ENCODE peak calls at places on chromosome 1, in seven cellular contexts. One of them, this sample, is unnamed. For H3K4me1, the result is how much of the 10 kb centered on the place peaks cover.

GRCh38 chr1:200037904-200038644 is 10.6 kb downstream of the NR5A2 start:
- DNase-seq in GM23248: no peak
- DNase-seq in adrenal gland: no peak
- DNase-seq in neural progenitor cell: no peak
- DNase-seq in astrocyte: no peak
- DNase-seq in tibial nerve: no peak
- DNase-seq in colonic mucosa: no peak
- DNase-seq in this sample: no peak

GRCh38 chr1:77048615-77049005 is 170.6 kb downstream of the PIGK start:
- DNase-seq in adrenal gland: no peak
- DNase-seq in colonic mucosa: no peak
- DNase-seq in neural progenitor cell: no peak
- DNase-seq in GM23248: no peak
- DNase-seq in astrocyte: no peak
- DNase-seq in tibial nerve: no peak
- DNase-seq in this sample: no peak

GRCh38 chr1:246280551-246280950 is 226.5 kb downstream of the SMYD3 start:
- DNase-seq in adrenal gland: peak
- DNase-seq in astrocyte: no peak
- DNase-seq in tibial nerve: no peak
- DNase-seq in colonic mucosa: no peak
- DNase-seq in neural progenitor cell: no peak
- DNase-seq in GM23248: peak
- DNase-seq in this sample: no peak

GRCh38 chr1:158055854-158056253 is 62.4 kb downstream of the KIRREL1 start:
- DNase-seq in astrocyte: no peak
- DNase-seq in adrenal gland: peak
- DNase-seq in tibial nerve: no peak
- DNase-seq in colonic mucosa: no peak
- DNase-seq in GM23248: no peak
- DNase-seq in neural progenitor cell: no peak
- DNase-seq in this sample: no peak

GRCh38 chr1:110464340-110464739 is 13.4 kb downstream of the PROK1 start:
- DNase-seq in GM23248: peak
- DNase-seq in neural progenitor cell: no peak
- DNase-seq in colonic mucosa: no peak
- DNase-seq in tibial nerve: no peak
- DNase-seq in adrenal gland: no peak
- DNase-seq in astrocyte: peak
- DNase-seq in this sample: no peak

GRCh38 chr1:246893205-246893939 is 38.4 kb downstream of the AHCTF1 start:
- DNase-seq in GM23248: no peak
- DNase-seq in neural progenitor cell: no peak
- DNase-seq in colonic mucosa: no peak
- DNase-seq in adrenal gland: no peak
- DNase-seq in astrocyte: no peak
- DNase-seq in tibial nerve: no peak
- DNase-seq in this sample: no peak

GRCh38 chr1:243421784-243422183 is 165.9 kb downstream of the SDCCAG8 start:
- DNase-seq in tibial nerve: no peak
- DNase-seq in colonic mucosa: peak
- DNase-seq in adrenal gland: peak
- DNase-seq in GM23248: peak
- DNase-seq in neural progenitor cell: peak
- DNase-seq in astrocyte: peak
- DNase-seq in this sample: no peak

GRCh38 chr1:17529381-17529780 is 10.1 kb upstream of the ARHGEF10L start:
- DNase-seq in neural progenitor cell: no peak
- DNase-seq in GM23248: no peak
- DNase-seq in tibial nerve: no peak
- DNase-seq in adrenal gland: no peak
- DNase-seq in astrocyte: no peak
- DNase-seq in colonic mucosa: no peak
- DNase-seq in this sample: no peak

GRCh38 chr1:46452931-46453325 is 36.7 kb upstream of the DMBX1 start:
- DNase-seq in neural progenitor cell: no peak
- DNase-seq in GM23248: no peak
- DNase-seq in tibial nerve: no peak
- DNase-seq in astrocyte: no peak
- DNase-seq in colonic mucosa: no peak
- DNase-seq in adrenal gland: no peak
- DNase-seq in this sample: no peak

GRCh38 chr1:64769482-64769881 is 24.6 kb downstream of the RAVER2 start:
- DNase-seq in tibial nerve: no peak
- DNase-seq in colonic mucosa: no peak
- DNase-seq in astrocyte: no peak
- DNase-seq in adrenal gland: no peak
- DNase-seq in neural progenitor cell: no peak
- DNase-seq in GM23248: no peak
- DNase-seq in this sample: no peak

GRCh38 chr1:82446251-82446650 is 645.5 kb downstream of the ADGRL2 start:
- DNase-seq in colonic mucosa: no peak
- DNase-seq in GM23248: no peak
- DNase-seq in astrocyte: peak
- DNase-seq in neural progenitor cell: no peak
- DNase-seq in adrenal gland: no peak
- DNase-seq in tibial nerve: no peak
- DNase-seq in this sample: no peak

GRCh38 chr1:209692296-209692695 is 12.3 kb upstream of the HSD11B1 start:
- DNase-seq in astrocyte: no peak
- DNase-seq in colonic mucosa: no peak
- DNase-seq in GM23248: no peak
- DNase-seq in neural progenitor cell: no peak
- DNase-seq in adrenal gland: no peak
- DNase-seq in tibial nerve: no peak
- DNase-seq in this sample: no peak

GRCh38 chr1:1351511-1352427 is 2.6 kb upstream of the DVL1 start:
- DNase-seq in GM23248: peak
- DNase-seq in colonic mucosa: no peak
- DNase-seq in neural progenitor cell: no peak
- DNase-seq in tibial nerve: peak
- DNase-seq in adrenal gland: no peak
- DNase-seq in astrocyte: no peak
- DNase-seq in this sample: peak

DNA sequence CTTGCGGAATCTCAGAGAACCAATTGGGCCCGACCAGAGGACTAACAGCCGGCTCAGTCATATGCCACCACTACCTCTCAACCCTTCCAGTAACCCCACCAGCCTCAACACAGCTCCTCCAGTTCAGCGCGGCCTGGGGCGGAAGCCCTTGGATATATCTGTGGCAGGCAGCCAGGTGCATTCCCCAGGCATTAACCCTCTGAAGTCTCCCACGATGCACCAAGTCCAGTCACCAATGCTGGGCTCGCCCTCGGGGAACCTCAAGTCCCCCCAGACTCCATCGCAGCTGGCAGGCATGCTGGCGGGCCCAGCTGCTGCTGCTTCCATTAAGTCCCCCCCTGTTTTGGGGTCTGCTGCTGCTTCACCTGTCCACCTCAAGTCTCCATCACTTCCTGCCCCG is 49.8 kb downstream of the ACP6 start:
- DNase-seq in neural progenitor cell: no peak
- DNase-seq in tibial nerve: no peak
- DNase-seq in colonic mucosa: no peak
- DNase-seq in astrocyte: no peak
- DNase-seq in adrenal gland: no peak
- DNase-seq in GM23248: no peak
- DNase-seq in this sample: no peak
- H3K4me1 ChIP-seq in neural progenitor cell: under half
- H3K4me1 ChIP-seq in tibial nerve: under half
- H3K4me1 ChIP-seq in colonic mucosa: under half
- H3K4me1 ChIP-seq in astrocyte: under half
- H3K4me1 ChIP-seq in adrenal gland: under half
- H3K4me1 ChIP-seq in GM23248: under half
- H3K4me1 ChIP-seq in this sample: under half

GRCh38 chr1:81407463-81407862 is 393.3 kb upstream of the ADGRL2 start:
- DNase-seq in adrenal gland: no peak
- DNase-seq in astrocyte: no peak
- DNase-seq in tibial nerve: no peak
- DNase-seq in GM23248: no peak
- DNase-seq in neural progenitor cell: no peak
- DNase-seq in colonic mucosa: no peak
- DNase-seq in this sample: no peak
- H3K27ac ChIP-seq in adrenal gland: no peak
- H3K27ac ChIP-seq in astrocyte: no peak
- H3K27ac ChIP-seq in tibial nerve: no peak
- H3K27ac ChIP-seq in GM23248: no peak
- H3K27ac ChIP-seq in neural progenitor cell: no peak
- H3K27ac ChIP-seq in colonic mucosa: no peak
- H3K27ac ChIP-seq in this sample: no peak

GRCh38 chr1:115465802-115466363 is 127.8 kb upstream of the NGF start:
- DNase-seq in astrocyte: no peak
- DNase-seq in adrenal gland: no peak
- DNase-seq in GM23248: no peak
- DNase-seq in tibial nerve: no peak
- DNase-seq in neural progenitor cell: no peak
- DNase-seq in colonic mucosa: no peak
- DNase-seq in this sample: no peak
- H3K4me1 ChIP-seq in astrocyte: under half
- H3K4me1 ChIP-seq in adrenal gland: under half
- H3K4me1 ChIP-seq in GM23248: under half
- H3K4me1 ChIP-seq in tibial nerve: under half
- H3K4me1 ChIP-seq in neural progenitor cell: under half
- H3K4me1 ChIP-seq in colonic mucosa: under half
- H3K4me1 ChIP-seq in this sample: under half

DNA sequence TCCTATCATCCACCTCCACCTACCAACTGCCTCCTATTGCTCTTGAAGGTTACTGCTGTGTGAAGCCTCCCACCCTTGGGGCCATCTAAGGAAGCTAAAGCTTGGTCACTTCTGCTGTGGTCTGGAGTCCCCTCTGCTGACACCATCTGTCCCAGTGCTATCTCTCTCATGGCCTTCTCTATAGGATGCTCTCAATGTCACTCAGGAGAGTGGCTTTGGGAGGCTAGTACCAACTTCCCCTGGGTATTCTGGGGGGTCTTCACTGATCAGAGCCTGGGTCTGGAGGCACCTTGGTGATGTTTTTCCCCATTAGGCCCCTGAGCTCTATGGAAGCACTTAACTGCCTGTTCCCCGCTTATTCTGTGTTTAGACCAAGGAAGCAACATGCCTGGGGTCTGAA is 12.3 kb upstream of the NCF2 start:
- DNase-seq in GM23248: no peak
- DNase-seq in adrenal gland: no peak
- DNase-seq in astrocyte: no peak
- DNase-seq in colonic mucosa: no peak
- DNase-seq in neural progenitor cell: no peak
- DNase-seq in tibial nerve: no peak
- DNase-seq in this sample: no peak
- H3K27ac ChIP-seq in GM23248: no peak
- H3K27ac ChIP-seq in adrenal gland: no peak
- H3K27ac ChIP-seq in astrocyte: no peak
- H3K27ac ChIP-seq in colonic mucosa: peak
- H3K27ac ChIP-seq in neural progenitor cell: no peak
- H3K27ac ChIP-seq in tibial nerve: no peak
- H3K27ac ChIP-seq in this sample: no peak

GRCh38 chr1:185874246-185874645 is 140.1 kb downstream of the HMCN1 start:
- DNase-seq in astrocyte: no peak
- DNase-seq in GM23248: no peak
- DNase-seq in adrenal gland: no peak
- DNase-seq in tibial nerve: no peak
- DNase-seq in neural progenitor cell: no peak
- DNase-seq in colonic mucosa: no peak
- DNase-seq in this sample: no peak
- H3K4me1 ChIP-seq in astrocyte: under half
- H3K4me1 ChIP-seq in GM23248: under half
- H3K4me1 ChIP-seq in adrenal gland: under half
- H3K4me1 ChIP-seq in tibial nerve: under half
- H3K4me1 ChIP-seq in neural progenitor cell: under half
- H3K4me1 ChIP-seq in colonic mucosa: under half
- H3K4me1 ChIP-seq in this sample: under half

This sample was measured in left ventricle myocardium inferior.